ENCODE peak calls at places on chromosomes 2 and 18, in nine cellular contexts. One of them, this sample, is unnamed.
A peak's percentile ranks its signal among the peaks of the same experiment; 100 is the strongest.

GRCh38 chr2:238038203-238038602 is 22.6 kb upstream of the SCLY start:
- DNase-seq in thyroid gland: no peak
- DNase-seq in gastrocnemius medialis: no peak
- DNase-seq in IMR-90: no peak
- DNase-seq in A549: no peak
- DNase-seq in K562: no peak
- DNase-seq in vagina: no peak
- DNase-seq in ovary: no peak
- DNase-seq in heart left ventricle: no peak
- DNase-seq in this sample: no peak

GRCh38 chr2:128488429-128488828 is 169.8 kb upstream of the HS6ST1 start:
- DNase-seq in thyroid gland: no peak
- DNase-seq in gastrocnemius medialis: no peak
- DNase-seq in IMR-90: no peak
- DNase-seq in A549: no peak
- DNase-seq in K562: no peak
- DNase-seq in vagina: no peak
- DNase-seq in ovary: no peak
- DNase-seq in heart left ventricle: no peak
- DNase-seq in this sample: no peak

GRCh38 chr2:237702439-237703397 is 75.3 kb downstream of the LRRFIP1 start:
- DNase-seq in thyroid gland: peak; percentile 67
- DNase-seq in gastrocnemius medialis: no peak
- DNase-seq in IMR-90: peak; percentile 75
- DNase-seq in A549: no peak
- DNase-seq in K562: peak; percentile 51
- DNase-seq in vagina: peak; percentile 87
- DNase-seq in ovary: peak; percentile 73
- DNase-seq in heart left ventricle: peak; percentile 61
- DNase-seq in this sample: peak; percentile 91

GRCh38 chr2:119680457-119681195 is 1.6 kb downstream of the TMEM177 start:
- DNase-seq in thyroid gland: no peak
- DNase-seq in gastrocnemius medialis: no peak
- DNase-seq in IMR-90: no peak
- DNase-seq in A549: no peak
- DNase-seq in K562: no peak
- DNase-seq in vagina: no peak
- DNase-seq in ovary: no peak
- DNase-seq in heart left ventricle: no peak
- DNase-seq in this sample: peak; percentile 70

GRCh38 chr18:50268022-50268747 is 1.9 kb upstream of the CFAP53 start:
- DNase-seq in thyroid gland: peak; percentile 92
- DNase-seq in gastrocnemius medialis: peak; percentile 48
- DNase-seq in IMR-90: peak; percentile 7
- DNase-seq in A549: peak; percentile 80
- DNase-seq in K562: no peak
- DNase-seq in vagina: no peak
- DNase-seq in ovary: peak; percentile 59
- DNase-seq in heart left ventricle: peak; percentile 78
- DNase-seq in this sample: peak; percentile 71

GRCh38 chr2:207224814-207225482 is 59.2 kb upstream of the KLF7 start:
- DNase-seq in thyroid gland: no peak
- DNase-seq in gastrocnemius medialis: no peak
- DNase-seq in IMR-90: no peak
- DNase-seq in A549: no peak
- DNase-seq in K562: no peak
- DNase-seq in vagina: no peak
- DNase-seq in ovary: no peak
- DNase-seq in heart left ventricle: no peak
- DNase-seq in this sample: no peak

GRCh38 chr2:3127279-3127690 is 250.3 kb downstream of the EIPR1 start:
- DNase-seq in thyroid gland: no peak
- DNase-seq in gastrocnemius medialis: no peak
- DNase-seq in IMR-90: no peak
- DNase-seq in A549: no peak
- DNase-seq in K562: no peak
- DNase-seq in vagina: no peak
- DNase-seq in ovary: no peak
- DNase-seq in heart left ventricle: no peak
- DNase-seq in this sample: peak; percentile 79

GRCh38 chr2:167509585-167509984 is 621.3 kb downstream of the XIRP2 start:
- DNase-seq in thyroid gland: no peak
- DNase-seq in gastrocnemius medialis: no peak
- DNase-seq in IMR-90: peak; percentile 81
- DNase-seq in A549: peak; percentile 72
- DNase-seq in K562: no peak
- DNase-seq in vagina: no peak
- DNase-seq in ovary: no peak
- DNase-seq in heart left ventricle: no peak
- DNase-seq in this sample: no peak

GRCh38 chr2:234061624-234062257 is 11.2 kb downstream of the SPP2 start:
- DNase-seq in thyroid gland: no peak
- DNase-seq in gastrocnemius medialis: no peak
- DNase-seq in IMR-90: no peak
- DNase-seq in A549: no peak
- DNase-seq in K562: no peak
- DNase-seq in vagina: no peak
- DNase-seq in ovary: no peak
- DNase-seq in heart left ventricle: no peak
- DNase-seq in this sample: no peak

GRCh38 chr18:7720395-7720794 is 153.3 kb downstream of the PTPRM start:
- DNase-seq in thyroid gland: no peak
- DNase-seq in gastrocnemius medialis: no peak
- DNase-seq in IMR-90: no peak
- DNase-seq in A549: no peak
- DNase-seq in K562: no peak
- DNase-seq in vagina: no peak
- DNase-seq in ovary: no peak
- DNase-seq in heart left ventricle: no peak
- DNase-seq in this sample: no peak

GRCh38 chr18:63648241-63648640 is 4.2 kb upstream of the SERPINB4 start:
- DNase-seq in thyroid gland: no peak
- DNase-seq in gastrocnemius medialis: no peak
- DNase-seq in IMR-90: peak; percentile 36
- DNase-seq in A549: no peak
- DNase-seq in K562: no peak
- DNase-seq in vagina: no peak
- DNase-seq in ovary: no peak
- DNase-seq in heart left ventricle: no peak
- DNase-seq in this sample: no peak

GRCh38 chr18:41767960-41768359 is 187.1 kb upstream of the PIK3C3 start:
- DNase-seq in thyroid gland: no peak
- DNase-seq in gastrocnemius medialis: no peak
- DNase-seq in IMR-90: peak; percentile 48
- DNase-seq in A549: peak; percentile 5
- DNase-seq in K562: no peak
- DNase-seq in vagina: no peak
- DNase-seq in ovary: no peak
- DNase-seq in heart left ventricle: no peak
- DNase-seq in this sample: no peak

GRCh38 chr2:233115761-233116160 is 55.6 kb downstream of the INPP5D start:
- DNase-seq in thyroid gland: no peak
- DNase-seq in gastrocnemius medialis: no peak
- DNase-seq in IMR-90: no peak
- DNase-seq in A549: no peak
- DNase-seq in K562: no peak
- DNase-seq in vagina: no peak
- DNase-seq in ovary: no peak
- DNase-seq in heart left ventricle: no peak
- DNase-seq in this sample: no peak

GRCh38 chr2:38810488-38810887 is 32.5 kb downstream of the GEMIN6 start:
- DNase-seq in thyroid gland: no peak
- DNase-seq in gastrocnemius medialis: no peak
- DNase-seq in IMR-90: no peak
- DNase-seq in A549: no peak
- DNase-seq in K562: no peak
- DNase-seq in vagina: no peak
- DNase-seq in ovary: no peak
- DNase-seq in heart left ventricle: no peak
- DNase-seq in this sample: no peak

GRCh38 chr18:62738638-62739037 is 23.3 kb downstream of the PHLPP1 start:
- DNase-seq in thyroid gland: no peak
- DNase-seq in gastrocnemius medialis: no peak
- DNase-seq in IMR-90: no peak
- DNase-seq in A549: no peak
- DNase-seq in K562: no peak
- DNase-seq in vagina: no peak
- DNase-seq in ovary: no peak
- DNase-seq in heart left ventricle: no peak
- DNase-seq in this sample: no peak

GRCh38 chr2:44450082-44450481 is 88.3 kb downstream of the CAMKMT start:
- DNase-seq in thyroid gland: no peak
- DNase-seq in gastrocnemius medialis: no peak
- DNase-seq in IMR-90: no peak
- DNase-seq in A549: no peak
- DNase-seq in K562: no peak
- DNase-seq in vagina: no peak
- DNase-seq in ovary: no peak
- DNase-seq in heart left ventricle: no peak
- DNase-seq in this sample: no peak

GRCh38 chr18:41075212-41075611 is 879.8 kb upstream of the PIK3C3 start:
- DNase-seq in thyroid gland: no peak
- DNase-seq in gastrocnemius medialis: no peak
- DNase-seq in IMR-90: peak; percentile 94
- DNase-seq in A549: peak; percentile 1
- DNase-seq in K562: no peak
- DNase-seq in vagina: no peak
- DNase-seq in ovary: no peak
- DNase-seq in heart left ventricle: no peak
- DNase-seq in this sample: no peak

GRCh38 chr2:55879976-55880375 is 43.6 kb downstream of the EFEMP1 start:
- DNase-seq in thyroid gland: no peak
- DNase-seq in gastrocnemius medialis: no peak
- DNase-seq in IMR-90: peak; percentile 44
- DNase-seq in A549: no peak
- DNase-seq in K562: no peak
- DNase-seq in vagina: no peak
- DNase-seq in ovary: no peak
- DNase-seq in heart left ventricle: no peak
- DNase-seq in this sample: no peak

GRCh38 chr2:168640039-168640438 is 162.4 kb upstream of the NOSTRIN start:
- DNase-seq in thyroid gland: no peak
- DNase-seq in gastrocnemius medialis: no peak
- DNase-seq in IMR-90: no peak
- DNase-seq in A549: no peak
- DNase-seq in K562: no peak
- DNase-seq in vagina: no peak
- DNase-seq in ovary: no peak
- DNase-seq in heart left ventricle: no peak
- DNase-seq in this sample: no peak

DNA sequence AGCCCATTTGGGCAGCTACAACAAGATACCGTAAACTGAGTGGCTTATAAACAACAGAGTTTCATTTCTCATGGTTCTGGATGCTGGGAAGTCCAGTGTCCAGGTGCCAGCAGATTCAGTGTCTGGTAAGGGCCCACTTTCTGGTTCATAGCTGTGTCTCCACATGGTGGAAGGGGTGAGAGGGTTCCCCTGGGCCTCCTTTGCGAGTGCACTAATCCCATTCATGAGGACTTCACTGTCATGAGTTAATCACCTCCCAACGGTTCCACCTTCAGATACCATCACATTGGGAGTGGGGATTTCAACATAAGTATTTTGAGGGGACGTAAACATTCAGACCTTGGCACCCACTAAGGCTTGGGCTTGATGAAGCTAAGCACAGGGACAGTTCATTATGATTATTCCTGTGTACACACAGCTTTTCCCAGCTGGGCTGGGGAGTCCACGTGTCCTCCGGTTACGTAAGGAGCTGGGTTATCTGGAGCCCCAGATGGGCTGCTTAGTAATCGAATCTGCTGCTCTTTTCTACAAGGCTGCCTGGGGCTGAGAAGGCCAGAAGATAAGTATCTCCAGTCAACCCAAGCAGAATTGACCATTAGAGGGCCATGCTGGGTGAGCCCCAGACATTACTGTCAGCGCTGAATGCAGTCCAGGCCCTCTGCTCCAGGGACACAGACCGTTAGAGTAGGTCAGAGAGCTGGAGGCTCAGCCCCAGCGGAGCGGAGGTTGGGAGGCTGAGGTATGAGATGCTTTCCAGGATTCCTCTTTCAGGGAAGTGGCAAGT is 42.7 kb downstream of the EPAS1 start:
- DNase-seq in thyroid gland: no peak
- DNase-seq in gastrocnemius medialis: peak; percentile 26
- DNase-seq in IMR-90: peak; percentile 73
- DNase-seq in A549: no peak
- DNase-seq in K562: peak; percentile 93
- DNase-seq in vagina: no peak
- DNase-seq in ovary: peak; percentile 37
- DNase-seq in heart left ventricle: peak; percentile 78
- DNase-seq in this sample: no peak
- TF ChIP-seq CTCF in thyroid gland: no peak
- TF ChIP-seq CTCF in gastrocnemius medialis: no peak
- TF ChIP-seq CTCF in IMR-90: no peak
- TF ChIP-seq CTCF in A549: no peak
- TF ChIP-seq CTCF in K562: peak; percentile 49
- TF ChIP-seq CTCF in vagina: no peak
- TF ChIP-seq CTCF in ovary: no peak
- TF ChIP-seq CTCF in heart left ventricle: no peak
- TF ChIP-seq CTCF in this sample: no peak

GRCh38 chr2:178112202-178113152 is at the start of gene RBM45:
- DNase-seq in thyroid gland: peak; percentile 91
- DNase-seq in gastrocnemius medialis: peak; percentile 94
- DNase-seq in IMR-90: peak; percentile 89
- DNase-seq in A549: peak; percentile 94
- DNase-seq in K562: peak; percentile 95
- DNase-seq in vagina: peak; percentile 93
- DNase-seq in ovary: peak; percentile 84
- DNase-seq in heart left ventricle: peak; percentile 93
- DNase-seq in this sample: peak; percentile 91
- TF ChIP-seq POLR2A in thyroid gland: no peak
- TF ChIP-seq POLR2A in gastrocnemius medialis: peak; percentile 61
- TF ChIP-seq POLR2A in IMR-90: peak; percentile 65
- TF ChIP-seq POLR2A in A549: peak; percentile 94
- TF ChIP-seq POLR2A in K562: peak; percentile 93
- TF ChIP-seq POLR2A in vagina: no peak
- TF ChIP-seq POLR2A in ovary: no peak
- TF ChIP-seq POLR2A in heart left ventricle: peak; percentile 52
- TF ChIP-seq POLR2A in this sample: no peak

GRCh38 chr2:70118798-70119454 is 31.6 kb downstream of the PCBP1 start:
- DNase-seq in thyroid gland: no peak
- DNase-seq in gastrocnemius medialis: no peak
- DNase-seq in IMR-90: no peak
- DNase-seq in A549: no peak
- DNase-seq in K562: peak; percentile 73
- DNase-seq in vagina: no peak
- DNase-seq in ovary: no peak
- DNase-seq in heart left ventricle: no peak
- DNase-seq in this sample: no peak
- H3K4me3 ChIP-seq in thyroid gland: no peak overlapping the region
- H3K4me3 ChIP-seq in gastrocnemius medialis: no peak overlapping the region
- H3K4me3 ChIP-seq in IMR-90: no peak overlapping the region
- H3K4me3 ChIP-seq in A549: no peak overlapping the region
- H3K4me3 ChIP-seq in K562: no peak overlapping the region
- H3K4me3 ChIP-seq in vagina: no peak overlapping the region
- H3K4me3 ChIP-seq in ovary: no peak overlapping the region
- H3K4me3 ChIP-seq in heart left ventricle: no peak overlapping the region
- H3K4me3 ChIP-seq in this sample: no peak overlapping the region

DNA sequence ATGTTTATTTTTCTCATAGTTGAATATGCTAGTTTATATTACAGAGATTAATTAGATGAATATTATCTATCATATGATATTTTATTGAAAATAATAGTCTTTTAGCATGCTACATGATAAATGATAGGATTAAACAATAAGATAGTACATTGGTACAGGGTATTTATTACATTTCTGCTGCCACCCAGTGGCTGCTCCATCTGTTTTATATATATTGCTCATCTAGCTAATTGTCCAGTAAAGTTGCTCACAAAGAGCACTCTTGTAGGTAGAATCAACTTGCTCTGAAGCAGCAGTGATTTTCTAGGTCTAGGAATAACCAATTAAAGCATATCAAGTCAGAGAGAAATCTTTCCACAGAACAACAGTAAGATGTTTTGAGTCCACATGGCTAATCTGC is 183.3 kb downstream of the ASXL3 start:
- DNase-seq in thyroid gland: peak; percentile 39
- DNase-seq in gastrocnemius medialis: no peak
- DNase-seq in IMR-90: peak; percentile 28
- DNase-seq in A549: peak; percentile 4
- DNase-seq in K562: no peak
- DNase-seq in vagina: no peak
- DNase-seq in ovary: peak; percentile 15
- DNase-seq in heart left ventricle: peak; percentile 26
- DNase-seq in this sample: no peak
- TF ChIP-seq CTCF in thyroid gland: peak; percentile 42
- TF ChIP-seq CTCF in gastrocnemius medialis: no peak
- TF ChIP-seq CTCF in IMR-90: peak; percentile 49
- TF ChIP-seq CTCF in A549: peak; percentile 19
- TF ChIP-seq CTCF in K562: no peak
- TF ChIP-seq CTCF in vagina: no peak
- TF ChIP-seq CTCF in ovary: no peak
- TF ChIP-seq CTCF in heart left ventricle: no peak
- TF ChIP-seq CTCF in this sample: no peak